ENCODE peak calls at places on chromosomes 5 and 9, in ten cellular contexts. F is AG10803, O is neural progenitor cell, T is PC-9, X is upper lobe of right lung, Z is aorta, K is Karpas-422, W is endodermal cell, V is epithelial cell of esophagus, J is GM06990. L is an unnamed sample.

GRCh38 chr9:128912270-128912853 is 8.4 kb upstream of the PHYHD1 start:
- DNase-seq in V (peak; percentile 97), F (peak; percentile 85), W (peak; percentile 89), X (peak; percentile 76), O (peak; percentile 28), T (peak; percentile 92), J (no peak), K (no peak), Z (no peak), L (peak; percentile 37)

GRCh38 chr5:115389074-115389798 is 92.8 kb upstream of the CCDC112 start:
- DNase-seq in J (no peak), T (no peak), V (no peak), Z (no peak), W (no peak), X (no peak), F (peak; percentile 70), O (no peak), K (no peak), L (no peak)

GRCh38 chr9:17594961-17595360 is 16.1 kb downstream of the SH3GL2 start:
- DNase-seq in F (no peak), J (no peak), X (no peak), V (no peak), Z (no peak), O (no peak), K (no peak), T (no peak), W (no peak), L (no peak)

GRCh38 chr9:116656535-116656934 is 30.6 kb upstream of the TRIM32 start:
- DNase-seq in J (no peak), W (no peak), K (no peak), O (no peak), F (peak; percentile 19), V (no peak), T (no peak), X (no peak), Z (no peak), L (no peak)

GRCh38 chr9:109171926-109172325 is 4.9 kb upstream of the FRRS1L start:
- DNase-seq in F (peak; percentile 59), O (no peak), Z (no peak), X (no peak), T (no peak), V (no peak), W (no peak), K (no peak), J (no peak), L (no peak)

GRCh38 chr9:90044710-90045151 is 439.9 kb downstream of the GADD45G start:
- DNase-seq in O (no peak), T (no peak), X (no peak), F (peak; percentile 11), K (no peak), Z (no peak), W (no peak), V (peak; percentile 79), J (no peak), L (no peak)

GRCh38 chr9:749712-750111 is 91.8 kb upstream of the DMRT1 start:
- DNase-seq in F (no peak), K (no peak), O (peak; percentile 16), J (no peak), T (no peak), X (no peak), Z (no peak), W (no peak), V (no peak), L (no peak)

GRCh38 chr9:92640398-92641091 is 29.4 kb downstream of the IPPK start:
- DNase-seq in O (no peak), K (no peak), Z (peak; percentile 45), F (no peak), J (no peak), V (no peak), T (no peak), W (no peak), X (no peak), L (no peak)

GRCh38 chr9:34380034-34380510 is 3.4 kb upstream of the MYORG start:
- DNase-seq in V (no peak), J (no peak), F (no peak), T (peak; percentile 11), K (peak; percentile 57), X (no peak), Z (no peak), W (no peak), O (peak; percentile 56), L (no peak)
- H3K4me3 ChIP-seq in V (peak overlapping the region; percentile 43), J (no peak overlapping the region), F (no peak overlapping the region), T (peak overlapping the region; percentile 52), K (peak overlapping the region; percentile 68), X (peak overlapping the region; percentile 66), Z (no peak overlapping the region), W (peak overlapping the region; percentile 83), O (peak overlapping the region; percentile 52), L (no peak overlapping the region)

GRCh38 chr9:105296445-105296844 is 52.0 kb downstream of the SLC44A1 start:
- DNase-seq in O (no peak), X (no peak), K (no peak), J (no peak), F (no peak), V (no peak), T (no peak), W (no peak), Z (no peak), L (no peak)

GRCh38 chr9:105297442-105298097 is 53.1 kb downstream of the SLC44A1 start:
- DNase-seq in O (no peak), J (no peak), X (no peak), W (peak; percentile 62), Z (no peak), F (no peak), K (no peak), V (no peak), T (no peak), L (no peak)

GRCh38 chr9:105295986-105296385 is 51.5 kb downstream of the SLC44A1 start:
- DNase-seq in K (no peak), X (no peak), T (no peak), O (peak; percentile 45), W (no peak), F (no peak), V (no peak), Z (no peak), J (no peak), L (no peak)

GRCh38 chr9:105295151-105295550 is 50.7 kb downstream of the SLC44A1 start:
- DNase-seq in J (no peak), T (no peak), F (no peak), X (no peak), O (no peak), K (no peak), V (no peak), W (no peak), Z (no peak), L (no peak)

DNA sequence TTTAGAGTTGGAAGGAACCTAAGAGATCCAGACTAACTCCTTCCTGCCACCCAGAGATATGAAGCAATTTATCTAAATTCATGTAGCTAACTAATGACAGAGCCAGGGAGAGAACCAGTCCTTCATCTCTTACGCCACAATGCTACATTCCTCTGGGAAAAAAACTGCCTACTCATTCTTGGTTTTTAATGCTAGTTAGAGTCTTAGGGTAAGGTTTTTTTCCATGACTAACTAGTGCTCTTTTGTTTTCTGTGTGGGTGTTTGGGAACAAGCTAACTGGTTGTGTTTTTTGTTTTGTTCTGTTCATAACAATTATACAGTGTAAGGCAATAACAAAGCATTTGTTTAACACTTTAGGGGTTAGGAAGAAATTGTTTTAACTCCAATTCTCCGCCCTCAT is 52.4 kb downstream of the SLC44A1 start:
- DNase-seq in W (no peak), T (peak; percentile 33), F (peak; percentile 96), V (peak; percentile 95), K (no peak), J (no peak), Z (no peak), O (peak; percentile 31), X (no peak), L (peak; percentile 72)
- H3K4me3 ChIP-seq in W (no peak overlapping the region), T (no peak overlapping the region), F (no peak overlapping the region), V (no peak overlapping the region), K (no peak overlapping the region), J (no peak overlapping the region), Z (no peak overlapping the region), O (no peak overlapping the region), X (no peak overlapping the region), L (no peak overlapping the region)

DNA sequence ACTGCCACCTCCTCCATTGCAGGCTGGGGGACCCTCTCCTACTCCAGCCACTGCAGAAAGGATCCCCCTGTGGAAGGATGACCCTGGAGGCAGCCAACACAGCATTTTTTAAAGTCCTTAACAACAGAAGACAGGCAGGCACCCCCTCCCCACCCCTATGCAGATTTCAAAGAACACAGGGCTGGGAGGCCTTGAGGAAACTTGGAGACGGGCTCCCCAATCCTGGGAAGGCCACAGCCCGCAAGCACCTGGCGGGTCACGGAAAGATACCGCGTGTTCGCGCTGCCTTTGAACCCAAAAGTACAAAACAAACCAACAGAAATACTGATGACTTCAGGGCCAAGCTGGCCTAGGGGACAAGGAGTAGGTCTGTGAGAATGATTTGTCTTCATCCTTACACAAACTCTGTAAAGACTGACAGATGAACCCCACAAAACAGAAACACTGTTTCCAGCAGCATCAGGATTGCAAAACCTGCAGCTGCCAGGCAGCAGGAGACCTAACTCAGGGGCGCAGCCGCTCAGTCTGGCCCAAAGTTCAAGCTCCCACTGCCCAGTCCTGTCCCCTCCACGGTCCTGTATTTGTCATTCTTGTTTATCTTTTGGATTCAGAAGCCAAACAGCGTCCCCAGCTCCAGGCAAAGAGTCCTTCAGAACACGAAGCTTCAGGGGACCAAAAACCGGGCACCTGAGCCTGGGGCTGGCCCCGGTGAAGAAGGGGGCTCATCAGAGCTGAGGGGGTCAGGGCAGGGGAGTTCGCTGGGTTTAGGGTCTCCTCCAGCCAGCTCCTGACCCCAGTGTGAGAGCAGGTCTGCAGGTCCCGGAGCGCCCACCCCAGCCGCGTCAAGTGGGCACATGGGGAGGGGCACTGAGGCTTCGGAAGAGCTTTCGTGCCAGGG is 13.6 kb downstream of the VAV2 start:
- DNase-seq in Z (peak; percentile 46), V (no peak), F (no peak), J (no peak), W (no peak), O (no peak), X (peak; percentile 19), K (no peak), T (no peak), L (no peak)
- H3K4me3 ChIP-seq in Z (no peak overlapping the region), V (no peak overlapping the region), F (no peak overlapping the region), J (no peak overlapping the region), W (no peak overlapping the region), O (no peak overlapping the region), X (peak overlapping the region; percentile 29), K (no peak overlapping the region), T (no peak overlapping the region), L (no peak overlapping the region)

DNA sequence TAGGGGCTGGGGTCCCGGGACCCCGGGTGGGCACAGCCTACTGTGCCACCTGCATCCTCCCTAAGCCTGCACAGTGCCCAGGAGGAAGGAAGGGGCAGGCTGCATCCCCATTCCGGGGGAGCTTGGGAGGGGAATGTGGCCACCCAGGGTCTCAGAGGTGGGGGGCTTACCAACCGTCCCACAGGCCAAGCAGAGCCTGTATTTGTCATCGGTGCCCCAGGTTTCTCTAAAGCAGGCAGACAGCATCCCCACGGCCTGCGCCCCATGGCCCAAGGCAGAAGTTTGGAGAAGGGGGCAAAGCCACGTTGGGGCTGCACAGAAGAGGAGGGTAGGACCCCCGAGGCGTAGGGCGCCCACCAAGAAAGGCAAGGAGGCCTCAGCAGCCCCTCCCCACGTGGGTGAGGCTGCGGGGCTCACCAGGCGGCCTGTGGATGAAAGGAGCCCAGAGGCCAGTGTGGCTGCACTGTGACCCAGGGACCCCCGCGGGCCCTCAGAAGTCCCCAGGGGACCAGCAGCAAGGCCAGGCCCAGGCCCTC is 494 bp upstream of the GPSM1 start:
- DNase-seq in F (no peak), T (no peak), O (no peak), V (no peak), Z (no peak), J (no peak), K (no peak), W (no peak), X (no peak), L (no peak)
- H3K4me3 ChIP-seq in F (peak overlapping the region; percentile 45), T (no peak overlapping the region), O (peak overlapping the region; percentile 65), V (no peak overlapping the region), Z (peak overlapping the region; percentile 48), J (no peak overlapping the region), K (peak overlapping the region; percentile 23), W (no peak overlapping the region), X (peak overlapping the region; percentile 69), L (peak overlapping the region; percentile 47)

L was measured in AG04449.